ENCODE peak calls at places on chromosome 5, in eight cellular contexts. T is suprapubic skin, P is bronchial epithelial cell, M is osteoblast, Y is lower lobe of right lung, N is AG04450, B is right lobe of liver, X is PC-9. H is an unnamed sample. For H3K27me3, the result is how much of the 10 kb centered on the place peaks cover.

GRCh38 chr5:133750356-133750755 is 138.0 kb upstream of the FSTL4 start:
- DNase-seq in T (no peak), M (no peak), X (no peak), N (no peak), P (no peak), B (no peak), Y (no peak), H (no peak)

GRCh38 chr5:133509742-133510079 is 102.6 kb downstream of the FSTL4 start:
- DNase-seq in Y (no peak), M (no peak), B (peak), N (no peak), X (no peak), P (no peak), T (no peak), H (no peak)

GRCh38 chr5:10161778-10162177 is 87.9 kb downstream of the ATPSCKMT start:
- DNase-seq in N (no peak), Y (no peak), M (peak), B (no peak), T (no peak), X (no peak), P (no peak), H (no peak)

GRCh38 chr5:67648201-67648671 is 451.6 kb upstream of the CD180 start:
- DNase-seq in N (no peak), X (no peak), M (no peak), Y (peak), P (no peak), B (no peak), T (peak), H (peak)

GRCh38 chr5:95821110-95822021 is 1.2 kb downstream of the GLRX start:
- DNase-seq in Y (no peak), X (no peak), T (no peak), P (no peak), B (no peak), N (no peak), M (no peak), H (no peak)

GRCh38 chr5:38835887-38836286 is 9.9 kb upstream of the OSMR start:
- DNase-seq in M (no peak), B (no peak), X (no peak), T (no peak), Y (no peak), N (no peak), P (no peak), H (no peak)

GRCh38 chr5:119315516-119315949 is 40.3 kb upstream of the TNFAIP8 start:
- DNase-seq in M (peak), P (peak), B (peak), N (no peak), X (no peak), Y (no peak), T (no peak), H (no peak)

GRCh38 chr5:142143878-142144277 is 35.3 kb downstream of the NDFIP1 start:
- DNase-seq in M (no peak), B (no peak), P (peak), T (no peak), Y (no peak), N (peak), X (no peak), H (no peak)

GRCh38 chr5:128536229-128536860 is 1.7 kb downstream of the FBN2 start:
- DNase-seq in N (no peak), M (peak), X (no peak), P (no peak), B (no peak), T (no peak), Y (no peak), H (no peak)

GRCh38 chr5:34659168-34659567 is 3.0 kb downstream of the RAI14 start:
- DNase-seq in M (no peak), P (no peak), B (no peak), T (no peak), Y (no peak), X (no peak), N (no peak), H (no peak)

GRCh38 chr5:87009146-87009545 is 258.5 kb upstream of the RASA1 start:
- DNase-seq in P (no peak), X (no peak), Y (no peak), T (no peak), M (peak), B (no peak), N (no peak), H (no peak)

GRCh38 chr5:11854926-11855325 is 49.3 kb downstream of the CTNND2 start:
- DNase-seq in Y (no peak), N (no peak), M (no peak), P (no peak), X (no peak), T (no peak), B (no peak), H (no peak)

GRCh38 chr5:62132279-62132678 is 173.7 kb upstream of the KIF2A start:
- DNase-seq in M (no peak), B (no peak), T (no peak), Y (no peak), X (no peak), N (no peak), P (peak), H (no peak)

GRCh38 chr5:125342938-125343401 is 596.5 kb upstream of the ZNF608 start:
- DNase-seq in T (no peak), M (peak), N (peak), Y (no peak), P (no peak), X (no peak), B (no peak), H (no peak)

GRCh38 chr5:31375999-31376720 is 155.7 kb downstream of the DROSHA start:
- DNase-seq in T (no peak), X (peak), M (no peak), N (no peak), B (no peak), P (no peak), Y (no peak), H (no peak)

GRCh38 chr5:126847318-126848221 is 70.6 kb downstream of the LMNB1 start:
- DNase-seq in Y (no peak), M (peak), X (no peak), N (no peak), B (no peak), P (no peak), T (no peak), H (no peak)

GRCh38 chr5:53027913-53028312 is 38.8 kb downstream of the ITGA2 start:
- DNase-seq in X (no peak), M (no peak), P (peak), Y (no peak), N (no peak), T (no peak), B (peak), H (no peak)

GRCh38 chr5:149956685-149957084 is 3.9 kb upstream of the SLC26A2 start:
- DNase-seq in P (no peak), N (no peak), B (no peak), M (no peak), X (no peak), Y (no peak), T (no peak), H (peak)

GRCh38 chr5:127909078-127909477 is 174.5 kb upstream of the SLC12A2 start:
- DNase-seq in T (no peak), M (no peak), P (peak), Y (no peak), N (no peak), B (no peak), X (peak), H (no peak)

GRCh38 chr5:116133281-116133680 is 48.5 kb downstream of the COMMD10 start:
- DNase-seq in Y (no peak), P (no peak), B (no peak), X (no peak), M (peak), T (no peak), N (no peak), H (no peak)

GRCh38 chr5:82416506-82416905 is 138.4 kb upstream of the RPS23 start:
- DNase-seq in M (no peak), P (peak), B (no peak), X (no peak), T (no peak), Y (no peak), N (no peak), H (no peak)

GRCh38 chr5:9447691-9448090 is 98.2 kb downstream of the SEMA5A start:
- DNase-seq in B (no peak), P (no peak), M (no peak), T (no peak), X (no peak), Y (no peak), N (no peak), H (no peak)

GRCh38 chr5:78647411-78647818 is 1.2 kb downstream of the LHFPL2 start:
- DNase-seq in M (peak), P (peak), B (peak), N (no peak), Y (no peak), T (no peak), X (no peak), H (no peak)

GRCh38 chr5:53167836-53168235 is 58.3 kb upstream of the MOCS2 start:
- DNase-seq in N (no peak), Y (no peak), X (no peak), B (no peak), M (no peak), T (no peak), P (no peak), H (peak)

GRCh38 chr5:155726267-155726666 is 600.7 kb upstream of the SGCD start:
- DNase-seq in B (no peak), X (no peak), Y (no peak), N (no peak), M (peak), T (no peak), P (peak), H (no peak)

GRCh38 chr5:62460578-62460983 is 48.0 kb downstream of the IPO11 start:
- DNase-seq in X (no peak), Y (no peak), N (no peak), B (no peak), T (no peak), P (peak), M (no peak), H (no peak)

GRCh38 chr5:153476767-153477166 is 13.7 kb upstream of the GRIA1 start:
- DNase-seq in X (no peak), P (peak), M (no peak), B (no peak), T (no peak), Y (no peak), N (peak), H (no peak)

GRCh38 chr5:129745997-129746396 is 1.9 kb upstream of the MINAR2 start:
- DNase-seq in P (no peak), X (no peak), N (no peak), T (no peak), Y (no peak), M (no peak), B (no peak), H (no peak)

GRCh38 chr5:58366461-58366860 is 93.4 kb downstream of the PLK2 start:
- DNase-seq in X (no peak), P (peak), Y (no peak), N (no peak), B (no peak), T (no peak), M (peak), H (no peak)

GRCh38 chr5:1464511-1464910 is 19.3 kb upstream of the SLC6A3 start:
- DNase-seq in T (no peak), X (no peak), N (no peak), P (no peak), Y (no peak), B (no peak), M (peak), H (no peak)

GRCh38 chr5:138336952-138337684 is 948 bp upstream of the FAM53C start:
- DNase-seq in N (peak), T (peak), B (peak), Y (peak), P (no peak), M (peak), X (peak), H (no peak)

GRCh38 chr5:421287-421880 is 21.6 kb upstream of the EXOC3 start:
- DNase-seq in B (no peak), Y (no peak), N (no peak), P (no peak), X (no peak), M (no peak), T (peak), H (no peak)

GRCh38 chr5:132747693-132748440 is 641 bp downstream of the CCNI2 start:
- DNase-seq in M (no peak), X (no peak), T (no peak), N (no peak), Y (peak), B (no peak), P (no peak), H (no peak)

GRCh38 chr5:97388794-97389193 is 205.7 kb upstream of the RIOK2 start:
- DNase-seq in X (no peak), Y (no peak), N (no peak), P (peak), B (no peak), M (peak), T (no peak), H (no peak)

GRCh38 chr5:115068239-115069086 is 101.2 kb downstream of the TRIM36 start:
- DNase-seq in B (no peak), Y (no peak), N (no peak), M (no peak), T (no peak), X (peak), P (peak), H (no peak)

GRCh38 chr5:181127456-181127855 is 3.5 kb downstream of the OR2V1 start:
- DNase-seq in X (no peak), M (no peak), P (no peak), N (no peak), B (no peak), Y (no peak), T (peak), H (no peak)

DNA sequence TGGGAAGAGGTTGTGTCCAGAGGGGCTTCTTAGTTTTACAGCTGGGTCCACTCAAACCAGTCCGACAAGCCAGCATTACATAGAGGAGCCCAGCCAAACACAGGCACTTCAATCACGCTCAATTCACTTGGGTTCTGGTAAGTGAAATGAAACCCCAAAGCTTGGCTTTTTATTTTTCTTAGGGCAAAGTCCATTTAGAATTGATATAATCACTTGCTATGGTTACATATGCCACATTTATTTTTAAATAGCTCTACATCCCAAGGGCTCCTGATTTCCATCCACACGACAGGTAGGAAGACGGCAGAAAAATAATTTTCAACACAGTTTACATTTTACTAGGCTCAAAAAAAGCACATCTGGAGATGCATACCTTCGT is 94.9 kb upstream of the EFNA5 start:
- DNase-seq in M (no peak), X (no peak), Y (no peak), T (no peak), P (no peak), N (no peak), B (no peak), H (no peak)
- H3K27me3 ChIP-seq in M (under half), X (under half), Y (under half), T (under half), P (under half), N (under half), B (under half), H (under half)

DNA sequence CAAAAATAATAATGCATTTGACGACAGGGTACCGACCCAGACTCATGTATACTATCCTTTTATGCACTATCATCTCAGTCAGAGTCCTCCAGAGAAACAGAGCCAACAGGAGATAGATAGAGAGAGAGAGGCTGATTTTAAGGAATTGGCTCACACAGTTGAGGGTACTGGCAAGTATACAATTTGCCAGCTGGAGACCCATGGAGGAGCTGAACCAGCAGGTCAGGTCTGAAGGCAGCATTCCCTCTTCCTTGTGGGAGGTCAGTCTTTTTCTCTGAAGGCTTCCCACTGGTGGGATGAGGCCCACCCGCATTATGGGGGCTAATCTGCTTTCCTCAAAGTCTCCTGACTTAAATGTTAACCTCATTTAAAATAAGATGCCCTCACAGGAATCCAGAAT is 17.3 kb upstream of the MED10 start:
- DNase-seq in X (no peak), Y (no peak), M (no peak), T (no peak), B (no peak), N (no peak), P (no peak), H (no peak)
- TF ChIP-seq CTCF in X (no peak), Y (no peak), M (no peak), T (no peak), B (no peak), N (no peak), P (no peak), H (no peak)

GRCh38 chr5:73236541-73237128 is 63.6 kb downstream of the TMEM174 start:
- DNase-seq in P (peak), X (no peak), T (no peak), Y (no peak), N (no peak), B (no peak), M (no peak), H (no peak)

GRCh38 chr5:73233461-73234151 is 60.6 kb downstream of the TMEM174 start:
- DNase-seq in N (no peak), B (no peak), M (peak), X (no peak), P (no peak), Y (no peak), T (no peak), H (no peak)

GRCh38 chr5:73232266-73233041 is 59.5 kb downstream of the TMEM174 start:
- DNase-seq in X (no peak), Y (no peak), T (no peak), M (no peak), N (no peak), B (no peak), P (no peak), H (no peak)

GRCh38 chr5:73233053-73233460 is 60.1 kb downstream of the TMEM174 start:
- DNase-seq in X (no peak), N (no peak), T (no peak), Y (no peak), B (no peak), P (no peak), M (peak), H (no peak)

GRCh38 chr5:73234156-73234555 is 61.2 kb downstream of the TMEM174 start:
- DNase-seq in B (no peak), T (no peak), Y (no peak), X (no peak), P (no peak), N (no peak), M (peak), H (no peak)
- H3K4me3 ChIP-seq in B (peak), T (peak), Y (peak), X (no peak), P (no peak), N (no peak), M (peak), H (no peak)

GRCh38 chr5:14191325-14191724 is 48.2 kb downstream of the TRIO start:
- DNase-seq in P (no peak), M (no peak), X (no peak), T (no peak), B (no peak), N (no peak), Y (no peak), H (no peak)

GRCh38 chr5:14195588-14195987 is 52.4 kb downstream of the TRIO start:
- DNase-seq in M (no peak), T (no peak), P (no peak), Y (no peak), X (no peak), N (no peak), B (no peak), H (no peak)

GRCh38 chr5:14197056-14197455 is 53.9 kb downstream of the TRIO start:
- DNase-seq in P (no peak), Y (no peak), X (no peak), M (no peak), N (no peak), B (no peak), T (no peak), H (no peak)

GRCh38 chr5:14190194-14191164 is 47.3 kb downstream of the TRIO start:
- DNase-seq in N (peak), B (no peak), X (peak), P (peak), Y (no peak), M (no peak), T (no peak), H (peak)

GRCh38 chr5:14193496-14193895 is 50.4 kb downstream of the TRIO start:
- DNase-seq in T (no peak), Y (no peak), N (no peak), M (no peak), B (no peak), X (no peak), P (no peak), H (no peak)
- H3K27me3 ChIP-seq in T (under half), Y (under half), N (under half), M (under half), B (under half), X (under half), P (under half), H (under half)

DNA sequence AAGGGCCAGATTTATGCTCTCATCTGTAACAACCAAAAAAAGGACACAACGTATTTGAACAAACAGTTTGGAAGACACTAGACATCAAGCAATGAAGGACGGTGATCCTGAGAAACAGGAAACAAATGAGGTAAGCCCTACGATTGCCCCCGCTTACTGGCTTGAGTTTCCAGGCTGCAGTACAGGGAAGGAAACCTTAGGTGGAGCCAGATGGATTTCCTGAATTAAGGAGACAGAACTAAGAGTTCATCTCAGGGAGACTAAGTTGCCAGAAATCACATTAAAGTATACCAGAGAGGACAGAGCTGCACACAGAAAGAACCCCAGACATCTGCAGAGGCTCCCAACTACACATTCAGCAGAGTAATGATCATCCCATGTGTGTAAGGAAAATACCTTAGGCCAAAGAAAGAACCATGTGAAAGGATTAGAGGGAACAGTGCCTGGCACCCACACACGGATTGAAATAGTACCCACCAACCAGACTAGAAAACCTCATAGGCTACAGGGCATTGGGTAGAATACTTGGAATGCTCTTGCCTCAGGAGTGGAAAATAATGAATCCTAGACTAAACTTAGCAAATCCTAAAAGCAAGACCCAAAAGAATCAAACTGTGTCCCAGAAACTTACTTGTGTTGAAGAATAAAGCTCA is 99.3 kb upstream of the NIPBL start:
- DNase-seq in X (no peak), B (no peak), N (peak), T (no peak), P (peak), Y (no peak), M (peak), H (no peak)
- TF ChIP-seq CTCF in X (peak), B (peak), N (peak), T (no peak), P (peak), Y (peak), M (peak), H (peak)